ENCODE peak calls at places on chromosomes 3 and 15, in ten cellular contexts. S is activated CD4-positive, alpha-beta T cell treated with anti-CD3 and anti-CD28 coated beads, Interleukin-2, amount 50 U/mL, for 4 hours; R is CD8-positive, alpha-beta memory T cell; N is HL-60; B is Right ventricle myocardium superior; L is AG10803; M is colonic mucosa; E is left kidney; K is NCI-H526 treated with DMSO at 0.1 percent for 48 hours; H is ureter. A is an unnamed sample.

GRCh38 chr15:42364529-42364928 is 5.2 kb downstream of the CAPN3 start:
- DNase-seq in S (no peak), R (no peak), N (no peak), B (no peak), L (peak), M (peak), E (no peak), K (no peak), H (no peak), A (no peak)

GRCh38 chr3:48268936-48269551 is 28.1 kb downstream of the ZNF589 start:
- DNase-seq in S (peak), R (peak), N (no peak), B (no peak), L (no peak), M (peak), E (peak), K (no peak), H (no peak), A (no peak)

GRCh38 chr3:61141184-61141583 is 110.1 kb downstream of the FHIT start:
- DNase-seq in S (no peak), R (no peak), N (no peak), B (no peak), L (no peak), M (no peak), E (peak), K (no peak), H (no peak), A (no peak)

GRCh38 chr3:85161544-85161943 is 202.8 kb downstream of the CADM2 start:
- DNase-seq in S (no peak), R (no peak), N (no peak), B (no peak), L (no peak), M (peak), E (no peak), K (no peak), H (no peak), A (no peak)

GRCh38 chr15:23877502-23878412 is 190.7 kb upstream of the NDN start:
- DNase-seq in S (no peak), R (no peak), N (peak), B (no peak), L (peak), M (peak), E (peak), K (peak), H (peak), A (no peak)

GRCh38 chr3:166123576-166123975 is 286.4 kb upstream of the BCHE start:
- DNase-seq in S (no peak), R (no peak), N (no peak), B (no peak), L (no peak), M (no peak), E (peak), K (no peak), H (no peak), A (no peak)

GRCh38 chr3:51295625-51296024 is 89.5 kb upstream of the MANF start:
- DNase-seq in S (no peak), R (no peak), N (no peak), B (no peak), L (no peak), M (no peak), E (no peak), K (no peak), H (no peak), A (peak)

GRCh38 chr3:72664171-72664570 is 184.1 kb downstream of the SHQ1 start:
- DNase-seq in S (no peak), R (no peak), N (no peak), B (no peak), L (no peak), M (no peak), E (no peak), K (no peak), H (no peak), A (no peak)

GRCh38 chr3:102714567-102714966 is 279.8 kb downstream of the ZPLD1 start:
- DNase-seq in S (no peak), R (no peak), N (no peak), B (no peak), L (no peak), M (no peak), E (no peak), K (no peak), H (no peak), A (no peak)

GRCh38 chr15:60328852-60329443 is 68.8 kb downstream of the ANXA2 start:
- DNase-seq in S (no peak), R (no peak), N (no peak), B (no peak), L (peak), M (no peak), E (no peak), K (no peak), H (no peak), A (peak)

GRCh38 chr3:124597273-124597672 is 133.0 kb upstream of the UMPS start:
- DNase-seq in S (no peak), R (no peak), N (no peak), B (peak), L (no peak), M (no peak), E (no peak), K (no peak), H (no peak), A (no peak)

GRCh38 chr15:38612159-38612863 is 47.7 kb upstream of the RASGRP1 start:
- DNase-seq in S (peak), R (no peak), N (no peak), B (no peak), L (no peak), M (no peak), E (no peak), K (no peak), H (no peak), A (no peak)

GRCh38 chr15:62455441-62455921 is 290.4 kb upstream of the C2CD4B start:
- DNase-seq in S (no peak), R (no peak), N (no peak), B (peak), L (no peak), M (no peak), E (no peak), K (no peak), H (no peak), A (no peak)

GRCh38 chr3:185397676-185398075 is 34.7 kb downstream of the MAP3K13 start:
- DNase-seq in S (no peak), R (no peak), N (no peak), B (no peak), L (no peak), M (no peak), E (peak), K (no peak), H (no peak), A (no peak)

GRCh38 chr3:10982782-10983181 is 9.8 kb upstream of the SLC6A1 start:
- DNase-seq in S (no peak), R (no peak), N (no peak), B (no peak), L (no peak), M (no peak), E (no peak), K (no peak), H (no peak), A (no peak)